ENCODE peak calls at places on chromosome 2, in eight cellular contexts. E, W, S, G, I, U, R and V are unnamed samples.

GRCh38 chr2:196591004-196591403 is 48.5 kb upstream of the CCDC150 start:
- DNase-seq in W (no peak), R (no peak), E (no peak), S (no peak), U (no peak), G (no peak), I (no peak), V (no peak)

GRCh38 chr2:190121971-190122370 is 59.4 kb upstream of the MSTN start:
- DNase-seq in W (no peak), E (no peak), G (no peak), I (no peak), R (no peak), S (peak), U (no peak), V (peak)

GRCh38 chr2:120205901-120206581 is 17.2 kb downstream of the TMEM185B start:
- DNase-seq in R (peak), I (no peak), S (no peak), E (peak), U (no peak), W (peak), G (peak), V (peak)

GRCh38 chr2:230043461-230043860 is 25.3 kb downstream of the SLC16A14 start:
- DNase-seq in I (no peak), R (no peak), U (no peak), E (no peak), W (no peak), G (no peak), S (no peak), V (no peak)

GRCh38 chr2:125167152-125167551 is 1142.1 kb downstream of the CNTNAP5 start:
- DNase-seq in W (no peak), G (no peak), R (no peak), S (no peak), I (no peak), U (no peak), E (no peak), V (peak)

GRCh38 chr2:96359310-96359709 is 23.7 kb downstream of the NCAPH start:
- DNase-seq in U (peak), S (no peak), W (no peak), E (no peak), G (peak), I (peak), R (no peak), V (no peak)

GRCh38 chr2:231002641-231003040 is 6.7 kb downstream of the SPATA3 start:
- DNase-seq in E (no peak), R (no peak), G (no peak), W (no peak), U (no peak), S (no peak), I (no peak), V (no peak)

GRCh38 chr2:138665932-138666331 is 114.3 kb downstream of the NXPH2 start:
- DNase-seq in I (no peak), S (no peak), E (no peak), G (no peak), U (no peak), W (no peak), R (no peak), V (peak)

GRCh38 chr2:40096360-40096759 is 317.3 kb upstream of the THUMPD2 start:
- DNase-seq in W (no peak), E (no peak), U (no peak), G (no peak), I (no peak), R (no peak), S (peak), V (peak)

GRCh38 chr2:217360781-217361485 is 501.1 kb upstream of the TNP1 start:
- DNase-seq in I (no peak), R (no peak), G (no peak), W (peak), S (no peak), E (no peak), U (no peak), V (peak)

GRCh38 chr2:162579986-162580385 is 236.1 kb downstream of the GCA start:
- DNase-seq in G (no peak), S (no peak), I (no peak), W (no peak), E (no peak), U (no peak), R (no peak), V (no peak)

GRCh38 chr2:38706846-38707345 is 41.0 kb downstream of the GALM start:
- DNase-seq in I (no peak), U (no peak), E (no peak), R (no peak), S (no peak), G (no peak), W (no peak), V (no peak)

GRCh38 chr2:28516950-28517349 is 21.1 kb downstream of the PLB1 start:
- DNase-seq in W (no peak), S (no peak), E (no peak), R (no peak), U (no peak), G (no peak), I (no peak), V (no peak)

GRCh38 chr2:197360744-197361156 is 50.2 kb upstream of the ANKRD44 start:
- DNase-seq in S (no peak), E (no peak), R (no peak), G (no peak), U (no peak), I (no peak), W (peak), V (peak)

GRCh38 chr2:159968282-159968900 is 94.0 kb downstream of the PLA2R1 start:
- DNase-seq in I (no peak), U (no peak), S (peak), E (peak), R (peak), W (peak), G (peak), V (peak)

GRCh38 chr2:218145124-218145523 is 19.3 kb downstream of the CXCR2 start:
- DNase-seq in S (no peak), U (no peak), G (no peak), I (peak), R (no peak), W (peak), E (no peak), V (no peak)

GRCh38 chr2:128354731-128355470 is 36.2 kb upstream of the HS6ST1 start:
- DNase-seq in G (no peak), E (no peak), U (no peak), S (peak), I (no peak), R (no peak), W (no peak), V (no peak)

GRCh38 chr2:233940376-233941276 is 23.5 kb downstream of the TRPM8 start:
- DNase-seq in I (no peak), S (no peak), W (no peak), E (no peak), R (no peak), U (no peak), G (no peak), V (no peak)

GRCh38 chr2:233944722-233945121 is 27.5 kb downstream of the TRPM8 start:
- DNase-seq in R (no peak), W (no peak), I (no peak), S (no peak), U (no peak), G (no peak), E (no peak), V (no peak)

GRCh38 chr2:233938676-233939370 is 21.6 kb downstream of the TRPM8 start:
- DNase-seq in W (no peak), U (no peak), E (peak), I (no peak), G (no peak), R (no peak), S (no peak), V (no peak)

GRCh38 chr2:233945146-233945545 is 28.0 kb downstream of the TRPM8 start:
- DNase-seq in E (no peak), W (no peak), U (no peak), S (no peak), R (no peak), G (no peak), I (no peak), V (no peak)

GRCh38 chr2:233942731-233943130 is 25.6 kb downstream of the TRPM8 start:
- DNase-seq in S (no peak), U (no peak), I (no peak), G (no peak), E (no peak), W (no peak), R (no peak), V (no peak)
- TF ChIP-seq CTCF in S (no peak), U (no peak), I (no peak), G (no peak), E (no peak), W (no peak), R (no peak), V (no peak)

DNA sequence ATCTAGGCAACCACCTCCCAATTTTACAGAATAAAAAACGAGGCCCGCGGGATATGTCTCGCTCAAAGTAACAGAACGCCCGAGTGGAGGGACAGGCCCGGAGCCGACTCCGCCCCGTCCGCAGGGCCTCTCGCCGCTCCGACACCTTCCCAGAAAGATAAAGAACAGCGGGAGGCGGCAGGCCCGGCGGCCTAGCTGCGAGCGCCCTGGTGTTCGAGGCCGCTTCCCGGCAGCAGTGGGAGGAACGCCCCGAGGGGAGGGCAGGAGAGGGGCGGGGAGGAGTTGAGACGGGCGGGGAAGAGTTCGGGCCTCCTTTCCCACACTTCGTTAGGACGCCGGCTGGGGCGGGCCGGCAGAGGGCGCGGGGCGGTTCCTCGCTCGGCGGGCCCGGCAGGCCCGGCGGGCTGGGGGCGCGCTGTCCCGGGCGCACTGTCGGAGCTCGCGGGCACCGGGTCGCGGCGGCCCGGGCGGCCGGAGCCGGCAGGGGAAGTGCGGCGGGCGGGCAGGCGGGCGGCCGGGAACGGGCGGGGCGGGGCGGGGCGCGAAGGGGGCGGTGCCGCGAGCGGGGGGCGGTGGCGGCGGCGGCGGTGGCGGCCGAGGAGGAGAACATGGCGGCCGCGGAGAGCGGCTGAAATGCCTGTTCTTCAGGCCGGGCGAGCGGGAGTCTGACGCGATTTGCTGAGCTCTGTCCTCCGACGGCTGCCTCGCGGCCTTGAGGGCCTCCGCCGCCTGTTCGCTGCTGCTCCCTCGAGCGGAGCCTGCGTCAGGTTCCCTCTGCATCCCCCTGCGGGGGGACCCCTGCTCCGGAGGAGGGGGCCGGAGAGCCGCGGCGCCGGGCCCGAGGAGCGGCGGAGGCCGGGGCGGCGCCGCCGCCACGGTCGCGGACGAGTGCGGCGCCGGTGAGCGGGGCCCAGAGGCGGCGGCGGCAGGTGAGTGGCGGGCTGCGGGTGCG is at the start of gene NCOA1:
- DNase-seq in G (peak), U (peak), W (peak), R (peak), I (peak), S (peak), E (peak), V (peak)
- TF ChIP-seq CTCF in G (peak), U (no peak), W (peak), R (peak), I (peak), S (peak), E (no peak), V (no peak)

GRCh38 chr2:64979744-64980143 is 9.5 kb upstream of the SLC1A4 start:
- DNase-seq in G (no peak), E (no peak), W (no peak), U (no peak), I (no peak), R (no peak), S (no peak), V (peak)
- TF ChIP-seq CTCF in G (no peak), E (no peak), W (no peak), U (no peak), I (no peak), R (no peak), S (no peak), V (no peak)

GRCh38 chr2:73851274-73851673 is 22.5 kb downstream of the STAMBP start:
- DNase-seq in I (no peak), W (no peak), U (no peak), G (peak), E (peak), S (no peak), R (no peak), V (peak)
- TF ChIP-seq CTCF in I (no peak), W (peak), U (peak), G (peak), E (no peak), S (peak), R (peak), V (peak)

DNA sequence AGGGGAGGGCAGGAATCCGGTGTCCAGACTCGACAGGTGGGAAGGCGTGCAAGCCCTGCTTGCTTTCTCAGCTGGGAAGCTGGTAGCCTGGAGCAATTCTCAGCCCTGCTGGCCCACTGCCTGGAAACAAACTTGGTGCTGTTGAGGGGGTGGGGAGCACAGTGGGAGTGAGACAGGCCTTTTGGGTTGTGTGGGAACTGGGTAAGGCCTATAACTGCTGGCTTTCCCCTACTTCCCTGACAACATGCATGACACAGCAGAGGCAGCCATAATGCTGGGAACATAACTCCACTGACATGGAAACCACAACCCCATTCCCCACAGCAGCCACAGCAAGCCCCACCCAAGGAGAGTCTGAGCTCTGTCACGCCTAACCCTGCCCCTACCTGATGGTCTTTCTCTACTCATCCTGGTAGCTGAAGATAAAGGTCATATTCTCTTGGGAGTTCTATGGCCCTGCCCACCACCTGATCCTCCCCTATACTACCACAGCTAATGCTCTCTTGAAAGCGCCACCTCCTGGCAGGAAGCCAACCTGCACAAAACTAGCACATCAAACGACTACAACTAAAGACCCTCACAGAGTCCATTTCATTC is 122.9 kb upstream of the ACVR1C start:
- DNase-seq in W (peak), E (peak), I (no peak), U (peak), S (peak), R (no peak), G (peak), V (peak)
- TF ChIP-seq CTCF in W (peak), E (peak), I (no peak), U (no peak), S (peak), R (peak), G (peak), V (peak)

GRCh38 chr2:80326214-80326613 is 21.7 kb upstream of the LRRTM1 start:
- DNase-seq in W (peak), U (no peak), R (no peak), E (no peak), G (peak), I (no peak), S (no peak), V (peak)
- TF ChIP-seq CTCF in W (peak), U (no peak), R (peak), E (peak), G (peak), I (peak), S (peak), V (peak)

DNA sequence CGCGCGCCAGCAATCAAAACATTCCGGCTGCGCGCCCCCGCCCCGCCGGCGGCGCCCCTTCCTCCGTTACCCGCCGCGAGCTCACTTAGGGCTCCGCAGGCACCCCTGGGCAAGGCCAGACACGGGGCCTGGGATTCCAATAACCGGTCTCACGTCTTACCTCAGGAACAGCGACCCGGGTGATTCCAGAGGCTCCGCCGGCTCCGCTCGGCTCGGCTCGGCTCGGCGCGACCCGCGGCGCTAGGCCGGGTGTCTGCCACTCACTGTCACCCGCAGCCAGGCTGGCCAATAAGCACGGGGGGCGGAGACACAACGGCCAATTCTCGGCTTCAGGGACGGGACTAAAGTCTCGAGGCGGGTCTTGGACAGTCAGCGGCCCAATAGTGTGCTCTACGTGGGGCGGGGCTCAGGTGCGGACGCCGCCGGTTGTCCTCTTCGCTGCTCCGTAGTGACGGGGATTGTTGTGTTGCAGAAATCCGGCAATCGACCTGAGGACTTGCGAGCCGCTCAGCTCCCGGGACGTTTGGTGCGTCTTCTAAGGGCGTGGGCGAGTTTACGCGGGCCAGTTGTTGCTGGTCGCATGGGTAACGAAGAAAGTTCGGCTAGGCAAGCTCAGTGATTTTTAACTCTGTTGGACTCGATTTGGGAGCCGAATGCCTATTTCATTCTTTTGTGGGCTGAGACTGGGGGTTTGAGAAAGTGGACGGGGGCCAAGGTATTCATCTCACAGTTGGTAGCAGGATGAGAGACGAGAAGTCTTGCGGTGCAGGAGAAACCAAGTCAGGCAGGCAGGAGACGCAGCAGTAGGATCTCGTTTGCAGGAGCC is at the start of the genes ANKZF1 and ATG9A:
- DNase-seq in I (peak), U (peak), E (peak), R (peak), W (peak), S (peak), G (peak), V (peak)
- TF ChIP-seq CTCF in I (no peak), U (no peak), E (no peak), R (no peak), W (no peak), S (no peak), G (no peak), V (no peak)

GRCh38 chr2:106581755-106582430 is 94.7 kb downstream of the CD8B2 start:
- DNase-seq in R (peak), S (peak), E (peak), G (peak), U (peak), W (peak), I (peak), V (peak)
- TF ChIP-seq CTCF in R (no peak), S (peak), E (no peak), G (peak), U (no peak), W (no peak), I (no peak), V (peak)